ENCODE peak calls at places on chromosomes 16 and 17, in four cellular contexts. I, K, L and C are unnamed samples.

GRCh38 chr17:50183439-50184001 is 17.7 kb downstream of the SGCA start:
- DNase-seq in I (no peak), L (no peak), K (no peak), C (no peak)

GRCh38 chr17:45730192-45730591 is 53.9 kb upstream of the CRHR1 start:
- DNase-seq in L (no peak), K (no peak), I (no peak), C (no peak)

GRCh38 chr16:81480856-81481821 is 36.5 kb downstream of the CMIP start:
- DNase-seq in K (peak; percentile 57), L (no peak), I (no peak), C (peak; percentile 57)

GRCh38 chr16:65457084-65457483 is 335.2 kb upstream of the CDH11 start:
- DNase-seq in I (no peak), L (no peak), K (no peak), C (no peak)

GRCh38 chr17:47239663-47240374 is 13.8 kb upstream of the ITGB3 start:
- DNase-seq in I (peak; percentile 30), L (no peak), K (peak; percentile 86), C (no peak)

GRCh38 chr17:67121317-67121887 is 77.0 kb downstream of the CACNG1 start:
- DNase-seq in L (no peak), K (no peak), I (no peak), C (no peak)

GRCh38 chr17:54900457-54901229 is at the start of gene TOM1L1:
- DNase-seq in K (peak; percentile 45), L (no peak), I (peak; percentile 91), C (peak; percentile 92)

GRCh38 chr16:70378869-70379493 is 32.3 kb downstream of the DDX19A start:
- DNase-seq in K (no peak), L (no peak), I (no peak), C (no peak)

GRCh38 chr16:27769561-27770222 is 219.7 kb downstream of the KATNIP start:
- DNase-seq in L (no peak), I (no peak), K (no peak), C (no peak)

GRCh38 chr16:28867241-28867640 is 3.6 kb downstream of the SH2B1 start:
- DNase-seq in L (no peak), I (no peak), K (no peak), C (no peak)

GRCh38 chr17:75848523-75849303 is 4.5 kb upstream of the UNC13D start:
- DNase-seq in I (peak; percentile 90), L (peak; percentile 80), K (peak; percentile 80), C (peak; percentile 90)

GRCh38 chr17:77419095-77419494 is 278.3 kb downstream of the SEC14L1 start:
- DNase-seq in I (no peak), L (no peak), K (no peak), C (no peak)
- H3K4me1 ChIP-seq in I (no peaks in the 10 kb centered on the region), L (peaks cover 55% of the 10 kb centered on the region), K (peaks cover 40% of the 10 kb centered on the region), C (peaks cover 1% of the 10 kb centered on the region)

DNA sequence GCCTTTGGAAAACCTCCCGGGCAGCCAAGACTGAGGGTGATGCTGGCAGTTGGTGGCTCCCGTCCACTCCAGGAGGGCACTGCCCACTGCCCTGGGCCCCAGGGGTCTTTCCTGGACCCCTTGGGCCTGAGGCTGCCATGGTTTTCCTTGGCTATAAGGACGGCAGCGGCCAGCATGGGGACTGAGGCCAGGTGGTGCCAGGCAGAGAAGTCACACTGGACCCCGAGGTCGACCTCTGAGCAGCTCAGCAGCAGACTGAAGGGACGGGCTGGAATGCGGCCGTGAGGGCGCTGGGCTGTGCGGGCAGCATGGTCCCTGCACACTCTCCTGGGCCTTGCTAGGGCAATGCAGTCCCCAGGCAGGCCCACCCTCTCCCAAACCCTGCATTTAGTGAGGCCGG is 55.6 kb upstream of the GNG13 start:
- DNase-seq in K (no peak), L (no peak), I (no peak), C (no peak)
- H3K9me3 ChIP-seq in K (no peaks in the 10 kb centered on the region), L (no peaks in the 10 kb centered on the region), I (peaks cover 4% of the 10 kb centered on the region), C (no peaks in the 10 kb centered on the region)

GRCh38 chr16:71459510-71459909 is 2.5 kb downstream of the ZNF23 start:
- DNase-seq in K (no peak), L (no peak), I (no peak), C (no peak)
- H3K4me3 ChIP-seq in K (no peak overlapping the region), L (no peak overlapping the region), I (no peak overlapping the region), C (no peak overlapping the region)

GRCh38 chr17:4610162-4610561 is 25.8 kb downstream of the SMTNL2 start:
- DNase-seq in I (no peak), L (no peak), K (no peak), C (no peak)
- H3K4me1 ChIP-seq in I (no peaks in the 10 kb centered on the region), L (no peaks in the 10 kb centered on the region), K (peaks cover 8% of the 10 kb centered on the region), C (no peaks in the 10 kb centered on the region)